ENCODE peak calls at places on chromosomes 16 and 17, in nine cellular contexts. U is mucosa of descending colon, E is AG04450, W is HFF-Myc, T is IMR-90, B is brain microvascular endothelial cell, Z is kidney epithelial cell, H is epithelial cell of esophagus, P is colonic mucosa. N is an unnamed sample.

GRCh38 chr17:19718613-19719364 is 2.4 kb upstream of the SLC47A2 start:
- DNase-seq in U (no peak), E (no peak), W (no peak), T (no peak), B (no peak), Z (no peak), H (peak), P (peak), N (no peak)

GRCh38 chr17:923633-924032 is 55.9 kb downstream of the NXN start:
- DNase-seq in U (no peak), E (no peak), W (no peak), T (no peak), B (no peak), Z (no peak), H (no peak), P (no peak), N (no peak)

GRCh38 chr16:87206646-87207451 is 110.3 kb downstream of the C16orf95 start:
- DNase-seq in U (no peak), E (no peak), W (no peak), T (peak), B (peak), Z (no peak), H (peak), P (no peak), N (no peak)

GRCh38 chr17:63701477-63702222 is 1.7 kb upstream of the LIMD2 start:
- DNase-seq in U (peak), E (no peak), W (no peak), T (no peak), B (no peak), Z (no peak), H (no peak), P (no peak), N (no peak)

GRCh38 chr17:57784226-57784895 is 39.3 kb upstream of the CCDC182 start:
- DNase-seq in U (no peak), E (no peak), W (no peak), T (no peak), B (no peak), Z (no peak), H (no peak), P (no peak), N (no peak)

GRCh38 chr17:1031711-1032110 is 34.8 kb downstream of the TIMM22 start:
- DNase-seq in U (peak), E (no peak), W (no peak), T (no peak), B (no peak), Z (no peak), H (no peak), P (peak), N (no peak)

GRCh38 chr17:43456661-43457361 is 27.0 kb upstream of the DHX8 start:
- DNase-seq in U (no peak), E (no peak), W (peak), T (peak), B (no peak), Z (no peak), H (peak), P (no peak), N (no peak)

GRCh38 chr16:67206838-67207115 is 7.8 kb downstream of the ELMO3 start:
- DNase-seq in U (no peak), E (no peak), W (no peak), T (no peak), B (no peak), Z (no peak), H (peak), P (no peak), N (no peak)

GRCh38 chr17:37570527-37571093 is 38.6 kb downstream of the SYNRG start:
- DNase-seq in U (peak), E (peak), W (peak), T (peak), B (peak), Z (peak), H (peak), P (peak), N (peak)

GRCh38 chr16:556479-557173 is 3.6 kb upstream of the PRR35 start:
- DNase-seq in U (no peak), E (no peak), W (no peak), T (no peak), B (no peak), Z (no peak), H (no peak), P (no peak), N (no peak)

GRCh38 chr17:81511800-81512559 is 619 bp downstream of the ACTG1 start:
- DNase-seq in U (peak), E (no peak), W (no peak), T (no peak), B (no peak), Z (no peak), H (no peak), P (peak), N (no peak)

GRCh38 chr17:82373731-82374625 is 2.4 kb downstream of the UTS2R start:
- DNase-seq in U (no peak), E (no peak), W (no peak), T (no peak), B (no peak), Z (no peak), H (no peak), P (no peak), N (no peak)

GRCh38 chr16:785563-786535 is 2.3 kb downstream of the RPUSD1 start:
- DNase-seq in U (peak), E (no peak), W (no peak), T (peak), B (peak), Z (no peak), H (peak), P (peak), N (no peak)

GRCh38 chr17:2215616-2216364 is 87.8 kb downstream of the SMG6 start:
- DNase-seq in U (peak), E (peak), W (peak), T (peak), B (peak), Z (no peak), H (peak), P (peak), N (peak)

GRCh38 chr17:32813021-32813420 is 63.9 kb downstream of the MYO1D start:
- DNase-seq in U (no peak), E (no peak), W (no peak), T (no peak), B (peak), Z (no peak), H (peak), P (no peak), N (no peak)

GRCh38 chr17:58336456-58337094 is 8.0 kb upstream of the TSPOAP1 start:
- DNase-seq in U (peak), E (no peak), W (peak), T (peak), B (no peak), Z (no peak), H (peak), P (no peak), N (no peak)

GRCh38 chr17:5437721-5438317 is 1.1 kb downstream of the C1QBP start:
- DNase-seq in U (no peak), E (no peak), W (no peak), T (peak), B (peak), Z (no peak), H (peak), P (no peak), N (no peak)

GRCh38 chr17:5438716-5439445 is at the start of gene C1QBP:
- DNase-seq in U (peak), E (peak), W (peak), T (peak), B (peak), Z (peak), H (peak), P (peak), N (peak)

GRCh38 chr17:5443728-5444127 is 4.8 kb upstream of the C1QBP start:
- DNase-seq in U (no peak), E (no peak), W (no peak), T (no peak), B (no peak), Z (no peak), H (no peak), P (no peak), N (no peak)

GRCh38 chr17:5434984-5435383 is 4.0 kb downstream of the C1QBP start:
- DNase-seq in U (no peak), E (no peak), W (no peak), T (no peak), B (no peak), Z (no peak), H (no peak), P (no peak), N (no peak)

GRCh38 chr17:5439446-5439764 is 450 bp upstream of the C1QBP start:
- DNase-seq in U (no peak), E (no peak), W (no peak), T (no peak), B (no peak), Z (no peak), H (no peak), P (no peak), N (no peak)
- TF ChIP-seq CTCF in U (no peak), E (no peak), W (no peak), T (no peak), B (no peak), Z (no peak), H (no peak), P (peak), N (no peak)

DNA sequence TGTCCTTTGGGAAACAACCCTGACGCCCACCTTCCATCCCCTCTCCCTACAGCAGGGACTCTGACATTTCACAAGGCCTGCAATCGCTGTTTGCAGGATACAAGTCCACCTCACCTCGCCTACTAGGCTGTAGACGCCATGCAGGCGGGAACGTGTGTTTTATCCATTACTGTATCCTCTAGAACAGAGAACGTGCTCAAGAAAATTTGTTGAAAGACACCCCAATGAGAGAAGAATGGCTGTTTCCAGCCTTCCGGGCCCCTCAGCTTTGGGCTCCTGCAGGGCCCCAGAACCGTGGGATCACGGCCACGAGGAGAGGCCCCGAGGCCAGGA is 1.5 kb upstream of the TTYH2 start:
- DNase-seq in U (no peak), E (no peak), W (no peak), T (no peak), B (no peak), Z (no peak), H (peak), P (no peak), N (no peak)
- H3K4me3 ChIP-seq in U (no peak), E (peak), W (peak), T (peak), B (peak), Z (no peak), H (peak), P (peak), N (peak)

GRCh38 chr17:77034677-77035424 is 105.9 kb upstream of the SEC14L1 start:
- DNase-seq in U (no peak), E (no peak), W (no peak), T (no peak), B (no peak), Z (no peak), H (no peak), P (no peak), N (no peak)
- TF ChIP-seq CTCF in U (no peak), E (no peak), W (no peak), T (no peak), B (no peak), Z (no peak), H (no peak), P (no peak), N (no peak)

DNA sequence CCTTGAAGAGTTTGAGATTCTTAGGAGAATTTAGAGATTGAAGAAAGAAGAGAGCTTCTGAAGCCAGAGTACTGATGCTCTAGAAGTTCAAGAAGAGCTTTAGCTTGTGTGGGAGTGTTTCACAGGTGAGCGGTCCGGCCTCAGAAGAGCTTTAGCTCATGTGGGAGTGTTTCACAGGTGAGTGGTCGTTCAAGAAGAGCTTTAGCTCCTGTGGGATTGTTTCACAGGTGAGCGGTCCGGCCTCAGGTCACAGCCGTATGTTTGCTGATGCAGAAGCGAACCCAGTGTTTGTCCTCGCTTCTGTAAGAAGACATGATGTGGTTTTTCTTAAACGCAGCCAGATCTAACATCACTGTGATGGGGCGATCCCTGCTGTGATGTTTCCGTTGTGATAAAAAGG is 76.4 kb downstream of the SEC14L1 start:
- DNase-seq in U (no peak), E (no peak), W (no peak), T (no peak), B (no peak), Z (no peak), H (no peak), P (no peak), N (no peak)
- H3K4me3 ChIP-seq in U (no peak), E (no peak), W (no peak), T (no peak), B (no peak), Z (no peak), H (no peak), P (no peak), N (no peak)

N was measured in retinal pigment epithelial cell.